ENCODE peak calls at places on chromosome 2, in eight cellular contexts. Y is mesenchymal stem cell, Z is neural progenitor cell, H is endodermal cell, K is astrocyte, M is neuronal stem cell, W is adipocyte, G is GM23248. E is an unnamed sample. For H3K4me1, the result is how much of the 10 kb centered on the place peaks cover.

GRCh38 chr2:134207589-134208209 is 46.2 kb upstream of the MGAT5 start:
- DNase-seq in H (peak), W (peak), K (no peak), G (peak), M (no peak), Z (peak), Y (peak), E (peak)

GRCh38 chr2:165582409-165582808 is 112.9 kb downstream of the CSRNP3 start:
- DNase-seq in K (peak), Y (no peak), M (no peak), G (peak), Z (no peak), W (peak), H (no peak), E (peak)

GRCh38 chr2:61291851-61292575 is 130.0 kb downstream of the C2orf74 start:
- DNase-seq in M (no peak), W (peak), Z (no peak), Y (peak), K (no peak), G (peak), H (no peak), E (no peak)

GRCh38 chr2:74497777-74498499 is 1.5 kb downstream of the LBX2 start:
- DNase-seq in K (no peak), W (no peak), Y (peak), H (peak), Z (peak), G (peak), M (no peak), E (no peak)

GRCh38 chr2:16635796-16636699 is 29.6 kb downstream of the CYRIA start:
- DNase-seq in G (no peak), M (no peak), Z (no peak), Y (peak), H (no peak), K (peak), W (no peak), E (no peak)

GRCh38 chr2:60213865-60214657 is 339.4 kb downstream of the BCL11A start:
- DNase-seq in W (no peak), Y (no peak), G (peak), M (no peak), H (no peak), Z (peak), K (no peak), E (no peak)

GRCh38 chr2:157334797-157335196 is 9.2 kb upstream of the ERMN start:
- DNase-seq in Z (no peak), K (no peak), G (no peak), M (no peak), Y (no peak), H (no peak), W (no peak), E (no peak)

GRCh38 chr2:231810905-231811304 is 24.7 kb downstream of the COPS7B start:
- DNase-seq in Y (peak), W (peak), Z (no peak), K (peak), G (peak), M (no peak), H (peak), E (peak)

GRCh38 chr2:178250429-178250828 is 56.1 kb downstream of the OSBPL6 start:
- DNase-seq in Z (no peak), K (no peak), W (no peak), H (no peak), G (no peak), M (no peak), Y (no peak), E (no peak)

GRCh38 chr2:71530246-71530986 is 77.1 kb downstream of the DYSF start:
- DNase-seq in Z (peak), Y (peak), H (peak), W (peak), K (peak), M (peak), G (peak), E (peak)

DNA sequence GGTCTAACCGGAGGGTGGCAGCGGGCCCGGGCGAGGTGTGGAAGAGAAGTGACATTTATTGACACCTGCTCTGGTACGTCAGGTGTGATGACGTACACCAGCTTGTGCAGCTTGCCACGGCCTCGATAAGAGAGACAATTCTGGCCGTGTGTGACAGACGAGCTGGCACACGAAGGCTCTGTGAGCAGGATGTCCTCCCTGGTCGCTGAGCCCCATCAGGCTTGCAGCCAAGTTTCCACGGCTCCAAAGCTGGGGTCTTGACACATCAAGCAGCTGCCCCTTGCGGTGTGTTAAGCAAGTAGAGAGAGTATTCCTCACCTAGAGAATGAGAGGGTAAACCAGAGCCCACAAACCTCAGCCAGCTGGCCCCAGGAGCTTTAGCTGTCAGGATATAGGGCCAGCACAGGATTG is 30.6 kb downstream of the TOGARAM2 start:
- DNase-seq in H (peak), Y (no peak), G (no peak), Z (no peak), K (peak), W (no peak), M (no peak), E (peak)
- H3K9ac ChIP-seq in H (no peak), Y (no peak), G (no peak), Z (no peak), K (no peak), W (no peak), M (peak), E (no peak)

GRCh38 chr2:65276604-65277003 is 49.0 kb downstream of the ACTR2 start:
- DNase-seq in Z (no peak), G (no peak), W (no peak), Y (peak), M (no peak), H (no peak), K (peak), E (peak)
- H3K4me1 ChIP-seq in Z (under half), G (under half), W (under half), Y (under half), M (under half), H (under half), K (under half), E (under half)

DNA sequence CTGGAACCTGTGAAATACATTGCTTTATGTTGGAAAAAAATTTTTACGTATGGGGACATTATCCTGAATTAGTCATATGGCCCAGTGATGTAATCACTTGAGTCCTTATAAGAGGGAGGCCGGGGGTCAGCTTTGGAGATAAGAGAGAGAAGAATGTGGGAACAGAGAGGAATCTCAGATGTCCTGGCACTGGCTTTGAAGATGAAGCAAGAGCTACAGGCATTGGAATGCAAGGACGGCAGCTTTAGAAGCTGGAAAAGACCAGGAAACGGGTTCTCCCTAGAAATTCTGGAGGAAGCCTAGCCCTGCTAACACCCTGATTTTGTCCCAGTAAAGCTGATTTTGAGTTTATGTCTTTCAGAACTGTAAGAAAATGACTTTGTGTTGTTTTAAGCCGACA is 1129.9 kb upstream of the GYPC start:
- DNase-seq in Y (no peak), Z (no peak), H (peak), M (no peak), K (no peak), G (no peak), W (no peak), E (no peak)
- H3K9ac ChIP-seq in Y (no peak), Z (no peak), H (no peak), M (no peak), K (no peak), G (no peak), W (no peak), E (no peak)

DNA sequence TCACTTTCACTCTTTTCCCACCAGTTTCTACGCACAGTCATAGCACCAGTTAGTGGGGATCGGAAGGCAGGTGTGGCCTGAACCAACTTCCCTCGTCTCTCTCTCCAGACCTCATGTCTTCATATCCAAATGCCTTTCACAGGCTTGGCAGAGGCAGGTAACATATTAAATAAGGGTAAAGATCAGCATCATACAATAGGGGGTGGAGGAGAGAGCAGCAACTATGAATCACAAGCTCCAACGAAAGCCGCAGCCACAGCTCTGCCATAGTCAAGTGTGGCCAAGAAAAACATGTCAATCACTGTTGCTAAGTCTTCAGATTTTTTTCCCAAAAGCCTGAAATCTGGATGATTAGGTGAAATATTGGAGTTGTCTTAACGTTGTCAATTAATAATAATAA is 40.3 kb downstream of the AP1S3 start:
- DNase-seq in W (no peak), H (no peak), Z (no peak), M (no peak), G (no peak), K (peak), Y (no peak), E (peak)
- H3K4me1 ChIP-seq in W (under half), H (under half), Z (under half), M (under half), G (under half), K (under half), Y (under half), E (under half)

DNA sequence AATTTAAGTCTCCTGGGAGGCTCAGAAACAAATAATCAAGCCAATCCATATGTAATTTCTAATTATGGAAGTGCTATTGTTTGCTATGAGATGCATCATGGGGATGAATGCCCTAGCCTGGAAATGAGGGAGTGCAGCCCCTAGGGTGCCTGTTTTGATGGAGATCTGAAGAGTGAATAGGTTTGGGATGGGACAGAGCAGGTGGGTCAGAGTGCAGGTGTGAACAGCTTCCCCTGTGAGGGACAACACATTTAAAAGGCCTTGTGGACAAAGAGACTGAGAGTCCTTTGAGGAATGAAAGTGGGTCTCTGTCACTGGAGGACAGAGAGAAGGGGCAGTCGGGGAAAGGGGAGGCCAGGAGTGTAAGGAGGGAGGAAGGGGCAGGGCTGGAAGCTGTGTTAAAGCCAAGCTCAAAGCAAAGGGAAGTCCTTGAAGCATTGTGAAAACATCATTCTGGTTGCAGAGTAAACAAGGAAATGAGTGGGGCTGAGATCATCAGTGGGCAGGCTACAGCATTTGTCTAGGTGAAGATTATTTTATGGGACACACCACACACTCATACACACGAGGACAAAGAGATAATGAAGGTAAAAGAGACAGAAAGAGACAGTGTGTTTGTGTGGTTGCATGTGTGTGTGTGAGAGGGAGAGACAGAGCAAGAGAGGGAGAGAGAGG is 877.6 kb downstream of the SLC4A3 start:
- DNase-seq in M (no peak), Y (peak), G (peak), Z (no peak), K (peak), W (peak), H (peak), E (peak)
- H3K9ac ChIP-seq in M (no peak), Y (no peak), G (peak), Z (no peak), K (peak), W (no peak), H (no peak), E (no peak)